ENCODE peak calls at places on chromosomes 11 and 22, in four cellular contexts. One of them, this sample, is unnamed.

GRCh38 chr22:49354516-49355205 is 473.0 kb downstream of the BRD1 start:
- DNase-seq in lower lobe of right lung: peak; percentile 20
- DNase-seq in osteoblast: peak; percentile 36
- DNase-seq in fibroblast of lung: no peak
- DNase-seq in this sample: no peak

GRCh38 chr11:9761441-9761945 is 97.6 kb downstream of the SWAP70 start:
- DNase-seq in lower lobe of right lung: no peak
- DNase-seq in osteoblast: no peak
- DNase-seq in fibroblast of lung: no peak
- DNase-seq in this sample: no peak

GRCh38 chr11:92383430-92383829 is 158.8 kb downstream of the FAT3 start:
- DNase-seq in lower lobe of right lung: no peak
- DNase-seq in osteoblast: no peak
- DNase-seq in fibroblast of lung: peak; percentile 75
- DNase-seq in this sample: peak; percentile 30

GRCh38 chr11:34274712-34275398 is 83.0 kb downstream of the ABTB2 start:
- DNase-seq in lower lobe of right lung: peak; percentile 92
- DNase-seq in osteoblast: peak; percentile 97
- DNase-seq in fibroblast of lung: peak; percentile 97
- DNase-seq in this sample: peak; percentile 100

GRCh38 chr22:30566125-30566524 is 8.3 kb downstream of the GAL3ST1 start:
- DNase-seq in lower lobe of right lung: no peak
- DNase-seq in osteoblast: peak; percentile 72
- DNase-seq in fibroblast of lung: no peak
- DNase-seq in this sample: no peak

GRCh38 chr22:42363851-42364250 is 68.4 kb downstream of the NFAM1 start:
- DNase-seq in lower lobe of right lung: no peak
- DNase-seq in osteoblast: no peak
- DNase-seq in fibroblast of lung: no peak
- DNase-seq in this sample: no peak

GRCh38 chr11:82225930-82226329 is 507.7 kb downstream of the FAM181B start:
- DNase-seq in lower lobe of right lung: no peak
- DNase-seq in osteoblast: no peak
- DNase-seq in fibroblast of lung: no peak
- DNase-seq in this sample: no peak

GRCh38 chr22:45302047-45302446 is 7.7 kb upstream of the FAM118A start:
- DNase-seq in lower lobe of right lung: no peak
- DNase-seq in osteoblast: peak; percentile 96
- DNase-seq in fibroblast of lung: peak; percentile 81
- DNase-seq in this sample: peak; percentile 88

GRCh38 chr22:42511401-42511891 is 8.2 kb downstream of the RRP7A start:
- DNase-seq in lower lobe of right lung: no peak
- DNase-seq in osteoblast: no peak
- DNase-seq in fibroblast of lung: no peak
- DNase-seq in this sample: no peak

GRCh38 chr11:65446446-65447277 is 24.1 kb downstream of the NEAT1 start:
- DNase-seq in lower lobe of right lung: no peak
- DNase-seq in osteoblast: peak; percentile 75
- DNase-seq in fibroblast of lung: peak; percentile 54
- DNase-seq in this sample: peak; percentile 47

GRCh38 chr11:9639099-9639498 is 24.8 kb upstream of the SWAP70 start:
- DNase-seq in lower lobe of right lung: peak; percentile 53
- DNase-seq in osteoblast: no peak
- DNase-seq in fibroblast of lung: no peak
- DNase-seq in this sample: peak; percentile 10

GRCh38 chr11:90229791-90230190 is 6.9 kb upstream of the CHORDC1 start:
- DNase-seq in lower lobe of right lung: no peak
- DNase-seq in osteoblast: no peak
- DNase-seq in fibroblast of lung: no peak
- DNase-seq in this sample: no peak

GRCh38 chr11:96282846-96283245 is 60.1 kb downstream of the MAML2 start:
- DNase-seq in lower lobe of right lung: no peak
- DNase-seq in osteoblast: no peak
- DNase-seq in fibroblast of lung: no peak
- DNase-seq in this sample: no peak

DNA sequence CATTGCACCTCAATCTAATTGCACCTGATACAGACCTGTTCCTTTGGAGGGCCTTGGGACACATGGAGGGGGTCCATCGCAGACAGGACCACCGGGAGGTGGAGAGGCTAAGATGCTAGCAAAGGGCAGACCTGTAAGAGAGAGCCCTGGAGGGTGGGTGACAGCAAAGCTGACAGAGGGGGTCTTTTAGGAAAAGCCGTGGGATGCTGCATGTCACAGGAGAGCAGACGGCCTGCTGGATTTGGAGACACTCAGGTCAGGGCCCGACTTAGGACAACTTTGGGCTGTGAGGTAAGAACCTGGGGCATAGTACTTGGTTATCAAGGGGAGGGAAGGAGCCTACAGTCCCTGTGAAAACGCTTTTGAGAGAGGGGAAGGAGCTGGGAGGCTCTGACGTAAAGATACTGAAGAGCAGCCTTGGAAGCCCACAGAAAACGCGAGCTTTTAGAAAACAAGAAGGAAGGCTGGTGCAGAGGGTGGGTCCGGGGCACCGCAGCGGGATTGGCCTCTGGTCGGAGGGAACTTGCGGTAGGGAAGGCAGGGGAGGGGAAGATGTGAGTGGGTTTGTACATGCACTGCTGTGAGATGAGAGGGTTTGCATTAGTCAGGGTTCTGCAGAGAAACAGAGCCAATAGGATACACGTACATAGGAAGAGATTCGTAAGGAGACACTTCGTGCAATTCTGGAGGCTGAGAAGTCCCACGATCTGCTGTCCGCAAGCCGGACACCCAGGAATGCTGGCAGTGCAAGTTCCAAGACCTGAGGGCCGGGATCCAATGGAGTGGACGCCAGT is 868.5 kb downstream of the TBC1D22A start:
- DNase-seq in lower lobe of right lung: no peak
- DNase-seq in osteoblast: no peak
- DNase-seq in fibroblast of lung: no peak
- DNase-seq in this sample: no peak
- H3K4me3 ChIP-seq in lower lobe of right lung: no peak overlapping the region
- H3K4me3 ChIP-seq in osteoblast: no peak overlapping the region
- H3K4me3 ChIP-seq in fibroblast of lung: no peak overlapping the region
- H3K4me3 ChIP-seq in this sample: no peak overlapping the region

DNA sequence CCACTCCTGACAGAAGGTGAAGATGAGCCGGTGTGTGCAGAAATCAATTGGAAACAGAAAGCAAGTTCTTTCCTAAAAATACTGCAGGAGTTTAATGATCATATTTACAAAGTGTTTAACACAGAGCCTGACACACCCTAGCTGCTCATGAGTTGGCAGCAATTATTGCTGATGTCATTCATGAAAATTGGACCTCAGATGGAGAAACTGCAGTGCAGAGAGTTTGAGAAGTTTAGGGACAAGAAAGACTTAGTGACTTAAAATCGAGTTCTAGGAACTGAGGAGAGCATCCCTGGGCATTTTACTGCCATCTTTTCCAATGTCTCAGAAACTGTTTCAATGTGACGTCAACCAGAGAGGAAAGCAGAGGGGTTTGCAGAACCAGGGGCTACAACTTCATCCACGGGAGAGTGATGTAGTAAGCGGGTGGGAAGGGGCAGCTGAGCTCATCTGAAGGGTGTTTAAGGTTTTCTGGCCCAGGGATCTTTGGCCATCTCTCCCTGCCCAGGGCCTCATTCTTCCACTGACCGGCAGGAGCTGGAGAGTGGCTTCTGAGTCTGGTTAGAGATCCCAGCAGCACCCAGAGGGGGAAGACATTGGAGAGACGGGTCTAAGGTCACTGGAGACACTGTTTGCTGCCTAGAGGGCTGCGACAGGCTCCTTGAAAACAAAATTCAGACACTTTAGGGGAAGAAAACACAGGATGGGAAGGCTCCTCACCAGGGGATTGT is 21.1 kb upstream of the IGLL5 start:
- DNase-seq in lower lobe of right lung: no peak
- DNase-seq in osteoblast: peak; percentile 31
- DNase-seq in fibroblast of lung: peak; percentile 18
- DNase-seq in this sample: peak; percentile 25
- TF ChIP-seq CTCF in lower lobe of right lung: no peak
- TF ChIP-seq CTCF in osteoblast: no peak
- TF ChIP-seq CTCF in fibroblast of lung: no peak
- TF ChIP-seq CTCF in this sample: no peak

GRCh38 chr11:73270855-73271477 is 1.2 kb upstream of the P2RY6 start:
- DNase-seq in lower lobe of right lung: no peak
- DNase-seq in osteoblast: no peak
- DNase-seq in fibroblast of lung: no peak
- DNase-seq in this sample: no peak

GRCh38 chr11:73273246-73273890 is 1.2 kb downstream of the P2RY6 start:
- DNase-seq in lower lobe of right lung: no peak
- DNase-seq in osteoblast: no peak
- DNase-seq in fibroblast of lung: no peak
- DNase-seq in this sample: no peak

GRCh38 chr11:73272680-73273038 is 521 bp downstream of the P2RY6 start:
- DNase-seq in lower lobe of right lung: no peak
- DNase-seq in osteoblast: no peak
- DNase-seq in fibroblast of lung: no peak
- DNase-seq in this sample: no peak

GRCh38 chr11:73270089-73270854 is 1.9 kb upstream of the P2RY6 start:
- DNase-seq in lower lobe of right lung: no peak
- DNase-seq in osteoblast: no peak
- DNase-seq in fibroblast of lung: no peak
- DNase-seq in this sample: no peak

GRCh38 chr11:73271936-73272679 is at the start of gene P2RY6:
- DNase-seq in lower lobe of right lung: peak; percentile 62
- DNase-seq in osteoblast: peak; percentile 95
- DNase-seq in fibroblast of lung: peak; percentile 36
- DNase-seq in this sample: peak; percentile 34
- H3K4me3 ChIP-seq in lower lobe of right lung: peak within 1 kb of the TSS; percentile 17
- H3K4me3 ChIP-seq in osteoblast: no peak within 1 kb of the TSS
- H3K4me3 ChIP-seq in fibroblast of lung: no peak within 1 kb of the TSS
- H3K4me3 ChIP-seq in this sample: no peak within 1 kb of the TSS

GRCh38 chr11:125887373-125888324 is at the start of gene HYLS1:
- DNase-seq in lower lobe of right lung: peak; percentile 96
- DNase-seq in osteoblast: peak; percentile 98
- DNase-seq in fibroblast of lung: peak; percentile 97
- DNase-seq in this sample: peak; percentile 97
- TF ChIP-seq CTCF in lower lobe of right lung: no peak
- TF ChIP-seq CTCF in osteoblast: no peak
- TF ChIP-seq CTCF in fibroblast of lung: peak; percentile 23
- TF ChIP-seq CTCF in this sample: peak; percentile 43

GRCh38 chr22:23913306-23913660 is 19.1 kb downstream of the MIF start:
- DNase-seq in lower lobe of right lung: no peak
- DNase-seq in osteoblast: no peak
- DNase-seq in fibroblast of lung: no peak
- DNase-seq in this sample: no peak
- H3K4me3 ChIP-seq in lower lobe of right lung: peak overlapping the region; percentile 64
- H3K4me3 ChIP-seq in osteoblast: peak overlapping the region; percentile 82
- H3K4me3 ChIP-seq in fibroblast of lung: peak overlapping the region; percentile 40
- H3K4me3 ChIP-seq in this sample: peak overlapping the region; percentile 78

GRCh38 chr22:17201285-17201945 is 17.8 kb downstream of the ADA2 start:
- DNase-seq in lower lobe of right lung: no peak
- DNase-seq in osteoblast: peak; percentile 54
- DNase-seq in fibroblast of lung: peak; percentile 47
- DNase-seq in this sample: peak; percentile 46
- TF ChIP-seq CTCF in lower lobe of right lung: no peak
- TF ChIP-seq CTCF in osteoblast: peak; percentile 24
- TF ChIP-seq CTCF in fibroblast of lung: peak; percentile 41
- TF ChIP-seq CTCF in this sample: peak; percentile 28

DNA sequence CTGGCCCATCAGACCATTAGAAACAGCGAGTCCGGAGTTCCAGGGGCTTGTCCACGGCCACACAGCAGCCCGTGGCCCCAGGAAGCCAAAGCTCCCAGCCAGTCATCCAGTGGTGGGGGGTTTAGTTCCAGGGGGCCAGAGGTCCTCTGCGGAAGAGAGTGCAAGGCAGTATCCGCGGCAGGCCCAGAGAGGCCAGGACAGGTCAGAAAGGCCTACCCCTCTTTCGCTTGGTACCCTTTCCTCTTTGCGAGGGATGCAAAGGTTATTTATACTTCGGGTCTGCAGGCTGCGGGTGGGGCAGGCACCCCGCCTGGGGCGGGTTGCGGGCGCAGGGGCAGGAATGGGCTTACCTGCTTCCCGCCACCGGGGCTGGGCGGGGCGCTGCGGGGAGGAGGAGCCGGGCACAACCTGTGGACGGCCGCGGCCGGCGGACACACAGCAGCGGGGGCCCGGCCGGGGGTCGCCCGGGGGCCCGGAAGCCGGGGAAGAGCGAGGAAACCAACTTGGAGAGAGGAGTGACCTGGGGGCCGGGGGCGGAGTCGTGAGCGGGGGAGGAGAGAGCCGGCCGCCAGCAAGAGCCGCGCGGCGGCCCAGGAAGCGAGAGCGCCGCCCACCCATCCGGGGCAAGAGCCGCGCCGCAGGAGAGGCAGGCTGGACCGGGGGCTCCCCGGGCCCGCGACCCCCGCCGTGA is at the start of gene SH3BP1:
- DNase-seq in lower lobe of right lung: peak; percentile 75
- DNase-seq in osteoblast: peak; percentile 98
- DNase-seq in fibroblast of lung: peak; percentile 19
- DNase-seq in this sample: no peak
- H3K4me3 ChIP-seq in lower lobe of right lung: peak within 1 kb of the TSS; percentile 67
- H3K4me3 ChIP-seq in osteoblast: peak within 1 kb of the TSS; percentile 80
- H3K4me3 ChIP-seq in fibroblast of lung: peak within 1 kb of the TSS; percentile 56
- H3K4me3 ChIP-seq in this sample: peak within 1 kb of the TSS; percentile 75

DNA sequence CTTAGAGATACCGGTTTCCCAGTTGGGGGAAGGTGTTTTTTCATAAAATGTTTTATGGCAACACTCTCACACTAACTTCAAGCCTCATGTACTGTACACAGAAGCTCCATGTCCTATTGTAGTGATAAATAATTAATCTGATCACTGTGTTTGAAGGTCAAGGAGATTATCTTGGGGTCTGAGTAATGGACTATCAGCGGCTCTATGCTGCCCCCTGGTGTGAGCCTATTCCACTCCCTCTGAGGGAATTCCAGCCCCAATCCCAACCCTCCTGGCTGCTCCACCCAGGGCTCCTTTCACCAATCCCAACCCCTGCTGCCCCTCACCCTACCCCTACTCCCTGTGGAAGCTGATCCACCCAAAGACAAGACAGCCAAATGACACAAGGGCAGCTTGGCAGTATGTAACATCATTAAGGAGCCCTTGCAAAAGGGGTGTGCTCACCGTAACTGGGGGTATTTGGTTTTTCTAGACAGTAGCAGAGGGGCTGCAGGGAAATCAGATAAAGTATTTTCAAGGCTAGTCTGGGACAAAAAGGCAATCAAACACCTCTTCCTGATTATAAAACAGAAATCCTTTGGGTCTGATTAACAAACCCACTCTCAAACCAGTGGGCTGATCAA is 22.3 kb downstream of the HPS4 start:
- DNase-seq in lower lobe of right lung: peak; percentile 58
- DNase-seq in osteoblast: no peak
- DNase-seq in fibroblast of lung: peak; percentile 37
- DNase-seq in this sample: peak; percentile 59
- TF ChIP-seq CTCF in lower lobe of right lung: peak; percentile 68
- TF ChIP-seq CTCF in osteoblast: peak; percentile 81
- TF ChIP-seq CTCF in fibroblast of lung: peak; percentile 84
- TF ChIP-seq CTCF in this sample: peak; percentile 91

This sample was measured in fibroblast of the aortic adventitia.